ENCODE peak calls at places on chromosomes 13 and 19, in five cellular contexts. One of them, this sample, is unnamed.

GRCh38 chr13:104522235-104523072 is 1456.2 kb upstream of the SLC10A2 start:
- DNase-seq in gastrocnemius medialis: peak; percentile 2
- DNase-seq in ovary: no peak
- DNase-seq in aorta: no peak
- DNase-seq in upper lobe of left lung: no peak
- DNase-seq in this sample: no peak

GRCh38 chr13:25977671-25978070 is 74.1 kb downstream of the SHISA2 start:
- DNase-seq in gastrocnemius medialis: no peak
- DNase-seq in aorta: no peak
- DNase-seq in upper lobe of left lung: no peak
- DNase-seq in ovary: no peak
- DNase-seq in this sample: no peak

GRCh38 chr13:23147264-23147663 is 33.5 kb upstream of the SGCG start:
- DNase-seq in upper lobe of left lung: no peak
- DNase-seq in ovary: no peak
- DNase-seq in aorta: no peak
- DNase-seq in gastrocnemius medialis: no peak
- DNase-seq in this sample: no peak

GRCh38 chr13:18943721-18944391 is 237.8 kb downstream of the TUBA3C start:
- DNase-seq in ovary: no peak
- DNase-seq in aorta: peak; percentile 28
- DNase-seq in upper lobe of left lung: peak; percentile 14
- DNase-seq in gastrocnemius medialis: no peak
- DNase-seq in this sample: no peak

GRCh38 chr13:95298971-95299627 is 2.2 kb downstream of the ABCC4 start:
- DNase-seq in aorta: no peak
- DNase-seq in upper lobe of left lung: no peak
- DNase-seq in gastrocnemius medialis: no peak
- DNase-seq in ovary: no peak
- DNase-seq in this sample: no peak

GRCh38 chr13:97004096-97004876 is 10.0 kb upstream of the OXGR1 start:
- DNase-seq in aorta: no peak
- DNase-seq in gastrocnemius medialis: no peak
- DNase-seq in upper lobe of left lung: no peak
- DNase-seq in ovary: no peak
- DNase-seq in this sample: no peak

GRCh38 chr19:35247526-35248309 is 1.1 kb upstream of the LSR start:
- DNase-seq in gastrocnemius medialis: no peak
- DNase-seq in aorta: no peak
- DNase-seq in ovary: peak; percentile 42
- DNase-seq in upper lobe of left lung: peak; percentile 84
- DNase-seq in this sample: peak; percentile 27

GRCh38 chr13:80840313-80840976 is 499.5 kb upstream of the SPRY2 start:
- DNase-seq in aorta: no peak
- DNase-seq in upper lobe of left lung: no peak
- DNase-seq in ovary: no peak
- DNase-seq in gastrocnemius medialis: peak; percentile 30
- DNase-seq in this sample: no peak

GRCh38 chr13:59494560-59494970 is 669.2 kb downstream of the DIAPH3 start:
- DNase-seq in aorta: no peak
- DNase-seq in upper lobe of left lung: no peak
- DNase-seq in gastrocnemius medialis: peak; percentile 4
- DNase-seq in ovary: peak; percentile 12
- DNase-seq in this sample: no peak

GRCh38 chr13:24985102-24985501 is 110.8 kb upstream of the PABPC3 start:
- DNase-seq in aorta: no peak
- DNase-seq in ovary: no peak
- DNase-seq in upper lobe of left lung: no peak
- DNase-seq in gastrocnemius medialis: no peak
- DNase-seq in this sample: no peak

GRCh38 chr13:111361046-111361872 is 40.8 kb downstream of the TEX29 start:
- DNase-seq in ovary: no peak
- DNase-seq in gastrocnemius medialis: no peak
- DNase-seq in aorta: no peak
- DNase-seq in upper lobe of left lung: no peak
- DNase-seq in this sample: no peak

GRCh38 chr13:84137292-84137691 is 255.0 kb upstream of the SLITRK1 start:
- DNase-seq in ovary: no peak
- DNase-seq in gastrocnemius medialis: no peak
- DNase-seq in upper lobe of left lung: peak; percentile 26
- DNase-seq in aorta: no peak
- DNase-seq in this sample: peak; percentile 81

GRCh38 chr13:45372189-45373115 is 31.5 kb upstream of the TPT1 start:
- DNase-seq in aorta: no peak
- DNase-seq in ovary: no peak
- DNase-seq in gastrocnemius medialis: no peak
- DNase-seq in upper lobe of left lung: no peak
- DNase-seq in this sample: no peak

GRCh38 chr19:6227941-6228325 is 51.8 kb downstream of the MLLT1 start:
- DNase-seq in upper lobe of left lung: no peak
- DNase-seq in ovary: no peak
- DNase-seq in gastrocnemius medialis: no peak
- DNase-seq in aorta: peak; percentile 13
- DNase-seq in this sample: no peak

GRCh38 chr19:7328647-7329046 is 20.1 kb upstream of the ARHGEF18 start:
- DNase-seq in aorta: no peak
- DNase-seq in ovary: no peak
- DNase-seq in upper lobe of left lung: no peak
- DNase-seq in gastrocnemius medialis: no peak
- DNase-seq in this sample: no peak

GRCh38 chr13:102912599-102912998 is 66.8 kb downstream of the ERCC5 start:
- DNase-seq in upper lobe of left lung: no peak
- DNase-seq in gastrocnemius medialis: no peak
- DNase-seq in aorta: no peak
- DNase-seq in ovary: no peak
- DNase-seq in this sample: no peak

GRCh38 chr19:14116918-14117578 is 514 bp downstream of the PRKACA start:
- DNase-seq in ovary: peak; percentile 78
- DNase-seq in aorta: peak; percentile 68
- DNase-seq in gastrocnemius medialis: no peak
- DNase-seq in upper lobe of left lung: peak; percentile 33
- DNase-seq in this sample: peak; percentile 17

GRCh38 chr13:37488682-37489081 is 109.9 kb downstream of the POSTN start:
- DNase-seq in gastrocnemius medialis: no peak
- DNase-seq in ovary: no peak
- DNase-seq in aorta: no peak
- DNase-seq in upper lobe of left lung: no peak
- DNase-seq in this sample: no peak

GRCh38 chr13:43874512-43875092 is 4.9 kb downstream of the CCDC122 start:
- DNase-seq in upper lobe of left lung: no peak
- DNase-seq in gastrocnemius medialis: no peak
- DNase-seq in ovary: no peak
- DNase-seq in aorta: no peak
- DNase-seq in this sample: no peak

GRCh38 chr19:2612619-2613249 is 89.8 kb downstream of the GNG7 start:
- DNase-seq in ovary: no peak
- DNase-seq in aorta: no peak
- DNase-seq in upper lobe of left lung: no peak
- DNase-seq in gastrocnemius medialis: no peak
- DNase-seq in this sample: no peak

GRCh38 chr13:110812111-110812868 is 98.8 kb downstream of the ING1 start:
- DNase-seq in gastrocnemius medialis: no peak
- DNase-seq in aorta: no peak
- DNase-seq in ovary: no peak
- DNase-seq in upper lobe of left lung: no peak
- DNase-seq in this sample: no peak

GRCh38 chr19:23203841-23204344 is 46.3 kb downstream of the ZNF724 start:
- DNase-seq in ovary: peak; percentile 35
- DNase-seq in upper lobe of left lung: no peak
- DNase-seq in gastrocnemius medialis: no peak
- DNase-seq in aorta: peak; percentile 56
- DNase-seq in this sample: no peak

GRCh38 chr13:92804346-92804745 is 422.3 kb upstream of the GPC6 start:
- DNase-seq in gastrocnemius medialis: no peak
- DNase-seq in aorta: no peak
- DNase-seq in upper lobe of left lung: no peak
- DNase-seq in ovary: no peak
- DNase-seq in this sample: no peak

GRCh38 chr13:110713981-110714797 is 689 bp downstream of the ING1 start:
- DNase-seq in aorta: peak; percentile 76
- DNase-seq in ovary: peak; percentile 74
- DNase-seq in gastrocnemius medialis: peak; percentile 26
- DNase-seq in upper lobe of left lung: peak; percentile 47
- DNase-seq in this sample: peak; percentile 69

GRCh38 chr19:51012661-51013190 is 6.8 kb downstream of the KLK10 start:
- DNase-seq in gastrocnemius medialis: no peak
- DNase-seq in aorta: no peak
- DNase-seq in ovary: no peak
- DNase-seq in upper lobe of left lung: no peak
- DNase-seq in this sample: no peak

GRCh38 chr19:17294051-17294891 is 9.0 kb downstream of the ABHD8 start:
- DNase-seq in upper lobe of left lung: no peak
- DNase-seq in ovary: peak; percentile 65
- DNase-seq in gastrocnemius medialis: no peak
- DNase-seq in aorta: no peak
- DNase-seq in this sample: peak; percentile 44

GRCh38 chr13:28037399-28037798 is 48.9 kb upstream of the URAD start:
- DNase-seq in gastrocnemius medialis: no peak
- DNase-seq in upper lobe of left lung: no peak
- DNase-seq in aorta: no peak
- DNase-seq in ovary: no peak
- DNase-seq in this sample: no peak

GRCh38 chr13:105370011-105370645 is 1165.3 kb downstream of the EFNB2 start:
- DNase-seq in gastrocnemius medialis: no peak
- DNase-seq in upper lobe of left lung: no peak
- DNase-seq in aorta: no peak
- DNase-seq in ovary: no peak
- DNase-seq in this sample: no peak

GRCh38 chr13:21879263-21879914 is 208.5 kb downstream of the FGF9 start:
- DNase-seq in ovary: no peak
- DNase-seq in aorta: no peak
- DNase-seq in upper lobe of left lung: no peak
- DNase-seq in gastrocnemius medialis: no peak
- DNase-seq in this sample: no peak

GRCh38 chr19:4969772-4970531 is 1.0 kb downstream of the KDM4B start:
- DNase-seq in ovary: peak; percentile 47
- DNase-seq in gastrocnemius medialis: no peak
- DNase-seq in aorta: no peak
- DNase-seq in upper lobe of left lung: peak; percentile 57
- DNase-seq in this sample: no peak

DNA sequence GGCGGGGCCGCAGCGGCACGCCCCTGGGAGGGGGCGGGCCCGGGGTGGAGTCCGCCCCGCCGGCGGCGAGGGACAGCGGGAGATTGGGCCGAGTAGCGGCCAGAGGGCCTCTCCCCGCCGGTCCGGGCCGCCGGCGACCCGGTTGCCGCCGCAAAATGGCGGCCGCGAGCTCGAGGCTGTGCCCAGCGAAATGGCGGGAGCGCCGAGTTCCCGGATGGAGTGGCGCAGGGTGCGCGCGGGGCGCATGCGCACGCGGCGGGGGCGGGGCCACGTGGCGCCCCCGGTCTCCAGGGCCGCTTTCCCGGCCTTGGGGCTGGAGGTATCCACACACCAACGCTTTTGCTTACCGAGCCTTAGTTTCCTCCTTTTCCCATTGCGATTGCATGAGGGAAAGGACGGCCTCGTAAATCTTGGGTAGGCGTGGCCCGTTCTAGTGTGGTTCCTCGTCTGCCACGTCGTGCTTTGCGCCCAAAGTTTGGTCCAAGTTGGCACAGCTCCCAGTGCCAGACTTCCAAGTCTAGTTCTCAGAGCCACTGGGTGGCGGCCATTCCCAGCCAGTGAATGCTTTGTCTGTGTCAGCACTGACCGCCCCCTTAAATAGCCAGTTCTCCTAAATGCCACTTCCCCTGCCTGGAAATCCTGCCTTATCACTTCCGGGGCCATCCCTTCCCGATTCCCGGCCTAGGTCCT is 491 bp downstream of the CIRBP start:
- DNase-seq in aorta: peak; percentile 94
- DNase-seq in upper lobe of left lung: peak; percentile 86
- DNase-seq in gastrocnemius medialis: peak; percentile 76
- DNase-seq in ovary: peak; percentile 93
- DNase-seq in this sample: peak; percentile 94
- H3K4me1 ChIP-seq in aorta: no peaks in the 10 kb centered on the region
- H3K4me1 ChIP-seq in upper lobe of left lung: peaks cover 85% of the 10 kb centered on the region
- H3K4me1 ChIP-seq in gastrocnemius medialis: peaks cover 71% of the 10 kb centered on the region
- H3K4me1 ChIP-seq in ovary: peaks cover 39% of the 10 kb centered on the region
- H3K4me1 ChIP-seq in this sample: peaks cover 80% of the 10 kb centered on the region

GRCh38 chr19:8458380-8458779 is 13.6 kb downstream of the HNRNPM start:
- DNase-seq in aorta: no peak
- DNase-seq in upper lobe of left lung: peak; percentile 64
- DNase-seq in ovary: no peak
- DNase-seq in gastrocnemius medialis: no peak
- DNase-seq in this sample: no peak
- H3K27ac ChIP-seq in aorta: no peak overlapping the region
- H3K27ac ChIP-seq in upper lobe of left lung: peak overlapping the region; percentile 17
- H3K27ac ChIP-seq in ovary: no peak overlapping the region
- H3K27ac ChIP-seq in gastrocnemius medialis: peak overlapping the region; percentile 46
- H3K27ac ChIP-seq in this sample: no peak overlapping the region

GRCh38 chr19:11535792-11536595 is 2.7 kb upstream of the CNN1 start:
- DNase-seq in aorta: peak; percentile 93
- DNase-seq in ovary: peak; percentile 97
- DNase-seq in gastrocnemius medialis: peak; percentile 60
- DNase-seq in upper lobe of left lung: peak; percentile 93
- DNase-seq in this sample: peak; percentile 77
- H3K4me3 ChIP-seq in aorta: no peak overlapping the region
- H3K4me3 ChIP-seq in ovary: peak overlapping the region; percentile 35
- H3K4me3 ChIP-seq in gastrocnemius medialis: peak overlapping the region; percentile 45
- H3K4me3 ChIP-seq in upper lobe of left lung: peak overlapping the region; percentile 42
- H3K4me3 ChIP-seq in this sample: peak overlapping the region; percentile 49

DNA sequence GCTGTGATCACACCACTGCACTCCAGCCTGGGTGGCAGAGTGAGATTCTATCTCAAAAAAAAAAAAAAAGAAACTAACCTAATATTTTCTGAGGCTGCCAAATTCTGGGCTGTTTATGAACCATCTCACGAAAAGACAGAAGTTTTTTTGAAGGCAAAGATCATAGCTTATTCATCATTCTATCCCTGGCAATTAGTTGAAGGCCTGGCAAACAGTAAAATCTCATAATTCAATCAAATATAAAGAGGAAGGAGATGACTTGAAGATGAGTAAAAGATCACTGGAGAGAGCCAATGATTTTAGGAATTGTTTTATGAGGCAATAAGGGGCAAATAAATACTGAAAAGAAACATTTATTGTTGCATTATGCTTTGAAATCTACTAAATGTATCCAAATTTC is 216.5 kb downstream of the DCLK1 start:
- DNase-seq in aorta: no peak
- DNase-seq in upper lobe of left lung: no peak
- DNase-seq in gastrocnemius medialis: no peak
- DNase-seq in ovary: no peak
- DNase-seq in this sample: no peak
- H3K4me1 ChIP-seq in aorta: no peaks in the 10 kb centered on the region
- H3K4me1 ChIP-seq in upper lobe of left lung: no peaks in the 10 kb centered on the region
- H3K4me1 ChIP-seq in gastrocnemius medialis: no peaks in the 10 kb centered on the region
- H3K4me1 ChIP-seq in ovary: no peaks in the 10 kb centered on the region
- H3K4me1 ChIP-seq in this sample: no peaks in the 10 kb centered on the region

GRCh38 chr13:33235564-33235963 is 50.0 kb downstream of the STARD13 start:
- DNase-seq in ovary: no peak
- DNase-seq in gastrocnemius medialis: no peak
- DNase-seq in upper lobe of left lung: no peak
- DNase-seq in aorta: no peak
- DNase-seq in this sample: no peak
- H3K27ac ChIP-seq in ovary: no peak overlapping the region
- H3K27ac ChIP-seq in gastrocnemius medialis: peak overlapping the region; percentile 15
- H3K27ac ChIP-seq in upper lobe of left lung: peak overlapping the region; percentile 20
- H3K27ac ChIP-seq in aorta: no peak overlapping the region
- H3K27ac ChIP-seq in this sample: no peak overlapping the region

This sample was measured in CD8-positive, alpha-beta memory T cell.